ENCODE peak calls at places on chromosomes 6 and 20, in nine cellular contexts. S is iPS-NIHi11; P is CD4-positive, alpha-beta T cell; V is CD4-positive, alpha-beta memory T cell; H is NCI-H1694 treated with DMSO at 0.1 percent for 48 hours; O is HTR-8/SVneo; E is neural crest cell; Z is AG09309; G is GM03348. N is an unnamed sample.

GRCh38 chr6:28462401-28462800 is 19.1 kb upstream of the ZSCAN23 start:
- DNase-seq in H (no peak), P (no peak), V (no peak), O (no peak), G (no peak), S (no peak), E (no peak), Z (no peak), N (no peak)

GRCh38 chr6:140809694-140810101 is 1323.0 kb upstream of the GJE1 start:
- DNase-seq in O (no peak), P (no peak), G (no peak), H (no peak), E (no peak), S (no peak), Z (no peak), V (no peak), N (no peak)

GRCh38 chr20:40753472-40753871 is 64.4 kb upstream of the MAFB start:
- DNase-seq in P (no peak), V (no peak), Z (no peak), O (no peak), S (no peak), E (no peak), H (no peak), G (no peak), N (no peak)

GRCh38 chr6:112946051-112946450 is 598.9 kb downstream of the RFPL4B start:
- DNase-seq in Z (no peak), V (no peak), E (no peak), P (no peak), G (peak; percentile 27), S (no peak), O (no peak), H (no peak), N (peak; percentile 61)

GRCh38 chr20:36435799-36436541 is 105.3 kb upstream of the MYL9 start:
- DNase-seq in E (peak; percentile 60), V (peak; percentile 93), S (peak; percentile 95), O (peak; percentile 48), P (peak; percentile 86), H (no peak), Z (no peak), G (peak; percentile 87), N (peak; percentile 36)

GRCh38 chr20:37907677-37908397 is 4.9 kb downstream of the VSTM2L start:
- DNase-seq in S (peak; percentile 74), P (no peak), V (no peak), G (peak; percentile 92), Z (peak; percentile 54), E (peak; percentile 42), H (no peak), O (peak; percentile 99), N (peak; percentile 85)

GRCh38 chr6:108951351-108951953 is 103.2 kb downstream of the ARMC2 start:
- DNase-seq in S (no peak), G (no peak), O (no peak), E (no peak), P (no peak), H (no peak), Z (no peak), V (no peak), N (no peak)

GRCh38 chr6:38852215-38852614 is 137.1 kb downstream of the DNAH8 start:
- DNase-seq in G (no peak), H (no peak), S (peak; percentile 19), Z (no peak), E (no peak), O (no peak), V (no peak), P (no peak), N (no peak)

GRCh38 chr6:137776786-137777185 is 90.3 kb upstream of the TNFAIP3 start:
- DNase-seq in S (no peak), E (no peak), H (no peak), O (no peak), G (no peak), Z (no peak), V (no peak), P (no peak), N (no peak)

GRCh38 chr6:62445521-62445920 is 159.5 kb upstream of the KHDRBS2 start:
- DNase-seq in Z (no peak), O (no peak), H (no peak), V (no peak), P (no peak), E (no peak), G (no peak), S (no peak), N (no peak)

GRCh38 chr20:2799688-2800589 is 488 bp downstream of the CPXM1 start:
- DNase-seq in P (no peak), H (no peak), V (no peak), E (peak; percentile 25), S (peak; percentile 60), O (no peak), Z (no peak), G (peak; percentile 69), N (no peak)

GRCh38 chr20:6999381-6999780 is 231.9 kb downstream of the BMP2 start:
- DNase-seq in Z (no peak), H (no peak), E (no peak), G (no peak), O (no peak), V (no peak), P (no peak), S (no peak), N (no peak)